ENCODE peak calls at places on chromosomes 11 and 22, in four cellular contexts. One of them, this sample, is unnamed.

GRCh38 chr11:122229611-122230386 is 113.8 kb upstream of the BLID start:
- DNase-seq in CD4-positive, CD25-positive, alpha-beta regulatory T cell: no peak
- DNase-seq in HCT116: no peak
- DNase-seq in GM23338: peak; percentile 76
- DNase-seq in this sample: no peak

GRCh38 chr11:32830413-32830738 is 649 bp downstream of the PRRG4 start:
- DNase-seq in CD4-positive, CD25-positive, alpha-beta regulatory T cell: no peak
- DNase-seq in HCT116: no peak
- DNase-seq in GM23338: peak; percentile 51
- DNase-seq in this sample: no peak

GRCh38 chr11:59283825-59284772 is 71.4 kb upstream of the MPEG1 start:
- DNase-seq in CD4-positive, CD25-positive, alpha-beta regulatory T cell: peak; percentile 27
- DNase-seq in HCT116: peak; percentile 29
- DNase-seq in GM23338: peak; percentile 75
- DNase-seq in this sample: no peak

GRCh38 chr11:2578934-2579280 is 120.9 kb downstream of the KCNQ1OT1 start:
- DNase-seq in CD4-positive, CD25-positive, alpha-beta regulatory T cell: no peak
- DNase-seq in HCT116: no peak
- DNase-seq in GM23338: no peak
- DNase-seq in this sample: peak; percentile 7

GRCh38 chr22:48459259-48459658 is 1368.4 kb downstream of the BRD1 start:
- DNase-seq in CD4-positive, CD25-positive, alpha-beta regulatory T cell: no peak
- DNase-seq in HCT116: no peak
- DNase-seq in GM23338: no peak
- DNase-seq in this sample: no peak

GRCh38 chr11:70578371-70578770 is 180.0 kb downstream of the CTTN start:
- DNase-seq in CD4-positive, CD25-positive, alpha-beta regulatory T cell: no peak
- DNase-seq in HCT116: no peak
- DNase-seq in GM23338: no peak
- DNase-seq in this sample: no peak

GRCh38 chr22:47776329-47776728 is 1013.9 kb downstream of the TBC1D22A start:
- DNase-seq in CD4-positive, CD25-positive, alpha-beta regulatory T cell: no peak
- DNase-seq in HCT116: no peak
- DNase-seq in GM23338: no peak
- DNase-seq in this sample: no peak

GRCh38 chr11:125300791-125301218 is 136.3 kb downstream of the PKNOX2 start:
- DNase-seq in CD4-positive, CD25-positive, alpha-beta regulatory T cell: no peak
- DNase-seq in HCT116: no peak
- DNase-seq in GM23338: no peak
- DNase-seq in this sample: peak; percentile 71

GRCh38 chr11:127493330-127493729 is 492.8 kb upstream of the KIRREL3 start:
- DNase-seq in CD4-positive, CD25-positive, alpha-beta regulatory T cell: no peak
- DNase-seq in HCT116: no peak
- DNase-seq in GM23338: peak; percentile 59
- DNase-seq in this sample: no peak

GRCh38 chr11:27213232-27213660 is 149.8 kb downstream of the CCDC34 start:
- DNase-seq in CD4-positive, CD25-positive, alpha-beta regulatory T cell: no peak
- DNase-seq in HCT116: no peak
- DNase-seq in GM23338: no peak
- DNase-seq in this sample: no peak

GRCh38 chr11:111307472-111308108 is 9.2 kb downstream of the POU2AF3 start:
- DNase-seq in CD4-positive, CD25-positive, alpha-beta regulatory T cell: no peak
- DNase-seq in HCT116: no peak
- DNase-seq in GM23338: no peak
- DNase-seq in this sample: no peak

GRCh38 chr11:84558085-84558905 is 1068.8 kb downstream of the DLG2 start:
- DNase-seq in CD4-positive, CD25-positive, alpha-beta regulatory T cell: no peak
- DNase-seq in HCT116: peak; percentile 18
- DNase-seq in GM23338: peak; percentile 82
- DNase-seq in this sample: peak; percentile 14

GRCh38 chr22:49897015-49897684 is 21.1 kb downstream of the ALG12 start:
- DNase-seq in CD4-positive, CD25-positive, alpha-beta regulatory T cell: no peak
- DNase-seq in HCT116: no peak
- DNase-seq in GM23338: no peak
- DNase-seq in this sample: no peak

GRCh38 chr11:67406969-67407699 is 3.3 kb downstream of the TBC1D10C start:
- DNase-seq in CD4-positive, CD25-positive, alpha-beta regulatory T cell: no peak
- DNase-seq in HCT116: no peak
- DNase-seq in GM23338: no peak
- DNase-seq in this sample: no peak

GRCh38 chr11:67405688-67406339 is 1.9 kb downstream of the TBC1D10C start:
- DNase-seq in CD4-positive, CD25-positive, alpha-beta regulatory T cell: no peak
- DNase-seq in HCT116: no peak
- DNase-seq in GM23338: no peak
- DNase-seq in this sample: no peak

GRCh38 chr11:67404515-67405195 is 772 bp downstream of the TBC1D10C start:
- DNase-seq in CD4-positive, CD25-positive, alpha-beta regulatory T cell: no peak
- DNase-seq in HCT116: no peak
- DNase-seq in GM23338: no peak
- DNase-seq in this sample: no peak

GRCh38 chr11:67406420-67406968 is 2.6 kb downstream of the TBC1D10C start:
- DNase-seq in CD4-positive, CD25-positive, alpha-beta regulatory T cell: no peak
- DNase-seq in HCT116: no peak
- DNase-seq in GM23338: no peak
- DNase-seq in this sample: no peak

GRCh38 chr11:67405196-67405567 is 1.3 kb downstream of the TBC1D10C start:
- DNase-seq in CD4-positive, CD25-positive, alpha-beta regulatory T cell: no peak
- DNase-seq in HCT116: no peak
- DNase-seq in GM23338: no peak
- DNase-seq in this sample: no peak
- H3K4me3 ChIP-seq in CD4-positive, CD25-positive, alpha-beta regulatory T cell: peak overlapping the region; percentile 93
- H3K4me3 ChIP-seq in HCT116: no peak overlapping the region
- H3K4me3 ChIP-seq in GM23338: no peak overlapping the region
- H3K4me3 ChIP-seq in this sample: no peak overlapping the region

DNA sequence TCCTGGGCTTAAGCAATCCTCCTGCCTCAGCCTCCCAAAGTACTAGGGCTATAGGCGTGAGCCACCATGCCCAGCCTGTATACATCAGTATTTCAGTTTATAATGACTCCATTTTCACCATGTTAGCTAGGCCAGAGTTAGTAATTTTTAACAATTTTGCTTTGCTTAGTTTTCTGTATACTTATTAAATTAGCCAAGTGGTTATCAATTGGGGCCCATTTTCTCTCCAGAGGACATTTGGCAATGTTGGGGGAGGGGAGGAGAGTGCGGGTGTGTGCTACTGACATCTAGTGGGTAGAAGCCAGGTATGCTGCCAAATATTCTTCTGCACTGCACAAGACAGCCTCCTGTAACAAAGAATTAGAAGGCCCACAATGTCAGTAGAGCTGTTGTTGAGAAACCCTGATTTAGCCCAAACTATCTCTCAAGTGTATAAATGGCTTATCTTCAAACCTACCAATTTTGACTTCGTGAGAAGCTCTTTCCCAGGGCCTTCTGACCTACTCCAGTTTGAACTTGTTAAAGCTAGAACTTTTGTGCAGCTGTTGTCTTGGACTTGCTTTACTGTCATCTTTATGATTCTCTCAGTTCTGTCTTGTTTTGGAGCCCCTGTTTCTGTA is 7.5 kb downstream of the USP47 start:
- DNase-seq in CD4-positive, CD25-positive, alpha-beta regulatory T cell: peak; percentile 51
- DNase-seq in HCT116: peak; percentile 44
- DNase-seq in GM23338: peak; percentile 83
- DNase-seq in this sample: peak; percentile 63
- H3K27ac ChIP-seq in CD4-positive, CD25-positive, alpha-beta regulatory T cell: no peak overlapping the region
- H3K27ac ChIP-seq in HCT116: no peak overlapping the region
- H3K27ac ChIP-seq in GM23338: no peak overlapping the region
- H3K27ac ChIP-seq in this sample: peak overlapping the region; percentile 6

DNA sequence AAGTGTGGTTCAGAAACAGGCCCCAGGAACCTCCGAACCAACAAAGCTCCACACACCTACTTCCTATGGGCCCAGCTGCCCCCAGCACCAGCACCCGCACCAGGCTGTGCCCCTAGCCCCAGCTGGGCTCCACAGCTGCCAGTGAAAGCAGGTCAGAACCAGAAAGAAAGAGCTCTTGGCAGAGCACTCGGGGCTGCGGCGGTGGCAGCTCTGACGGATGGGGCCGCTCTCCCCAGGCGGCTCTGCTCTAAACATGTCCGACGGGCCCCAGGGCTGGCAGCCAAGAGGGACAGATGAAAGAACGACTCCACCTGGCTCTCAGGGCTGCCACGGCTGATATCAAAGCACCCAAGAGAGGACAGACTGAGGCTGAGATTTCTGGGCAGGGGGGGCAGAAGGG is 25.7 kb downstream of the LRFN4 start:
- DNase-seq in CD4-positive, CD25-positive, alpha-beta regulatory T cell: no peak
- DNase-seq in HCT116: no peak
- DNase-seq in GM23338: no peak
- DNase-seq in this sample: no peak
- H3K4me1 ChIP-seq in CD4-positive, CD25-positive, alpha-beta regulatory T cell: peaks cover 6% of the 10 kb centered on the region
- H3K4me1 ChIP-seq in HCT116: peaks cover 76% of the 10 kb centered on the region
- H3K4me1 ChIP-seq in GM23338: peaks cover 10% of the 10 kb centered on the region
- H3K4me1 ChIP-seq in this sample: peaks cover 9% of the 10 kb centered on the region

GRCh38 chr22:24950272-24950902 is 2.1 kb upstream of the KIAA1671 start:
- DNase-seq in CD4-positive, CD25-positive, alpha-beta regulatory T cell: no peak
- DNase-seq in HCT116: no peak
- DNase-seq in GM23338: peak; percentile 96
- DNase-seq in this sample: no peak
- H3K4me3 ChIP-seq in CD4-positive, CD25-positive, alpha-beta regulatory T cell: no peak overlapping the region
- H3K4me3 ChIP-seq in HCT116: no peak overlapping the region
- H3K4me3 ChIP-seq in GM23338: peak overlapping the region; percentile 34
- H3K4me3 ChIP-seq in this sample: no peak overlapping the region

DNA sequence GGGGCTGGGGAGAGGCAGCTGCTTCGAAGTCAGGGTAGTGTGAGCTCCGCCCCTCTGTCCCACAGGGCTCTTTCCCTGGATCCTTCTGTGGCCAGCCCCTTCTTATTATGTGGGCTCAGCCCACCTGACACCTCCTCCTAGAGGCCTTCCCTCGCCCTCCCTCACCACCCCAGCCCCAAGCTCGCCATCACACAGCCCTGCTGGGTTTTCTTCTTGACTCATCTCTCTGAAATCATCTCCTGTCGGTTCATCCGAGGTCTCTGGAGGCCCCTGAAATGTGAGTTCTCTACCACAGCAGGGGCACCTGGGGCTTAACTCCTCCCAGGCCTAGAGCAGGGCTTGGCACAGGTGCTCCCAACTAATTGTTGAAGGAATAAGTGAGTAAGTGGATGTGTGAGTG is 65.2 kb downstream of the CACNA1I start:
- DNase-seq in CD4-positive, CD25-positive, alpha-beta regulatory T cell: no peak
- DNase-seq in HCT116: no peak
- DNase-seq in GM23338: no peak
- DNase-seq in this sample: no peak
- H3K27ac ChIP-seq in CD4-positive, CD25-positive, alpha-beta regulatory T cell: no peak overlapping the region
- H3K27ac ChIP-seq in HCT116: peak overlapping the region; percentile 82
- H3K27ac ChIP-seq in GM23338: no peak overlapping the region
- H3K27ac ChIP-seq in this sample: no peak overlapping the region

DNA sequence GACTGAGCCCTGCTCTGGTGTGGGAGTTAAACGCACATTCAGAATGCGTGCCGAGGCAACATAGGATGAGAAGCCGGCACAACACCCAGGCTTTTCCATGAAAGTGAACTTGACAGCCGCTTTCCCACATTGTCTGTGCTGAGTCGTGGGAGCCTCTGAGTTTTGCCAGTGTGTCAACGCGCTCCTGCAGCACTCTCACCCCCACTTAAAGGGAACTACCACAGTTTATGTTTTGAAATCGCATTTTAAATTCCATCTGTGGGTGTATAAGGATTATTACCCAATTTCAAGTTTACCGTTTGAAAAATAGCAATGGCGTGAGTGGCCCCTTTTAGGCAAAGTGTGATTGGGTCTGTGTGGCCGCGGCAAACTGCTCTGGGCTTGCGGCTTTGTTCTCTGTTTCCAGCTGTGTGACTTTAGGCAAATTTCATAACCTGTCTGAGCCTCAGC is 81.5 kb downstream of the FBLN1 start:
- DNase-seq in CD4-positive, CD25-positive, alpha-beta regulatory T cell: no peak
- DNase-seq in HCT116: no peak
- DNase-seq in GM23338: no peak
- DNase-seq in this sample: no peak
- H3K4me1 ChIP-seq in CD4-positive, CD25-positive, alpha-beta regulatory T cell: no peaks in the 10 kb centered on the region
- H3K4me1 ChIP-seq in HCT116: no peaks in the 10 kb centered on the region
- H3K4me1 ChIP-seq in GM23338: peaks cover 6% of the 10 kb centered on the region
- H3K4me1 ChIP-seq in this sample: no peaks in the 10 kb centered on the region

GRCh38 chr11:118619444-118620205 is 12.2 kb downstream of the PHLDB1 start:
- DNase-seq in CD4-positive, CD25-positive, alpha-beta regulatory T cell: no peak
- DNase-seq in HCT116: no peak
- DNase-seq in GM23338: no peak
- DNase-seq in this sample: no peak
- H3K4me3 ChIP-seq in CD4-positive, CD25-positive, alpha-beta regulatory T cell: no peak overlapping the region
- H3K4me3 ChIP-seq in HCT116: no peak overlapping the region
- H3K4me3 ChIP-seq in GM23338: no peak overlapping the region
- H3K4me3 ChIP-seq in this sample: no peak overlapping the region

GRCh38 chr11:65330544-65330943 is 3.1 kb upstream of the DPF2 start:
- DNase-seq in CD4-positive, CD25-positive, alpha-beta regulatory T cell: no peak
- DNase-seq in HCT116: no peak
- DNase-seq in GM23338: no peak
- DNase-seq in this sample: no peak

GRCh38 chr11:65334696-65335295 is 1.1 kb downstream of the DPF2 start:
- DNase-seq in CD4-positive, CD25-positive, alpha-beta regulatory T cell: no peak
- DNase-seq in HCT116: no peak
- DNase-seq in GM23338: no peak
- DNase-seq in this sample: no peak

GRCh38 chr11:65329503-65329902 is 4.1 kb upstream of the DPF2 start:
- DNase-seq in CD4-positive, CD25-positive, alpha-beta regulatory T cell: no peak
- DNase-seq in HCT116: no peak
- DNase-seq in GM23338: no peak
- DNase-seq in this sample: no peak

GRCh38 chr11:65325435-65325834 is 8.2 kb upstream of the DPF2 start:
- DNase-seq in CD4-positive, CD25-positive, alpha-beta regulatory T cell: no peak
- DNase-seq in HCT116: no peak
- DNase-seq in GM23338: no peak
- DNase-seq in this sample: no peak

DNA sequence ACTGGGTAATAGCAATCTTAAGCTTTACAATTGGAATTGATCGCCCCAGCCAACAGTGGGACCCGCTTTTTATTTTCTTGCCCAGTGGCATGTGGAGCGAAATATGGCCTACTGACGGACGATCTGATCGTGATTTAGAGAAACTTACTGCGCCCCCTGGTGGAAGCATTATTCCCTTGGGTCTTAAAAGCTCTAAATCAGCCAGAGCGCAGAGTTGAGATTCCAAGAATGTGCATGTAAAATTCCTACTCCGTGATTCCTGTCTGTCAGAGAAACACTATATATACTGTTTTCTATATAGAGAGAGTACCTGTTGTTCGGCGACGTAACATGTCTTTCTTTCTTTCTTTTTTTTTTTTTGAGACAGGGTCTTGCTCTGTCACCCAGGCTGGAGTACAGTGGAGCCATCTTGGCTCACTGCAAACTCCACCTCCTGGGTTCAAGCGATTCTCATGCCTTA is 3.7 kb upstream of the DPF2 start:
- DNase-seq in CD4-positive, CD25-positive, alpha-beta regulatory T cell: peak; percentile 70
- DNase-seq in HCT116: peak; percentile 93
- DNase-seq in GM23338: peak; percentile 100
- DNase-seq in this sample: peak; percentile 80
- H3K27ac ChIP-seq in CD4-positive, CD25-positive, alpha-beta regulatory T cell: no peak overlapping the region
- H3K27ac ChIP-seq in HCT116: no peak overlapping the region
- H3K27ac ChIP-seq in GM23338: no peak overlapping the region
- H3K27ac ChIP-seq in this sample: peak overlapping the region; percentile 35

DNA sequence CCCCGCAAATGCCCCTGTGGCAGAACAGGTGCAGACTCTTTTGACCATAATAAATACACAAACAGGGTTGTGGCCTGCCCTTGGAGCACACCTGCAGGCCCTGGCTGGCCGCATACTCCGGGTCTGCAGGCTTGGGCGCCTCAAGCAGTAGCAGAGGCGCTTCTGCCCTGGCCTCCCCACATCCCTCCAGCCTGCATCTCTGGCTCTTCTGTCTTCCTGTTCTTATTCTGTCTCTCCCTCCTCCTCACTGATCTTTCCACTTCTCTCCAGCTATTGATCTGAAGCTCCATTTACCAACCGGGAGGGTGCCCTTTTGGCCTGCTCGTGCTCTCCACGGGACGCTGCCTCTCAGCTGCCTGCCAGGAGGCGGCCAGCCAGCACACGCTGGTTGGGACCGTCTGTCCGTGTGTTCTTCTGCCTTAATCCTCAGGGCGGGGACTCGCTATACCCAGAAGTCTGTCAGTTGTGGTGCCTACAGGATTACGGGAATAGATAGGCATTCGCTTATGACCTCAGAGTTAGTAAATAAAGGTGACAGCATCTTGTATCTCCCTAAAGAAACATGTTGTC is 5.2 kb downstream of the UPB1 start:
- DNase-seq in CD4-positive, CD25-positive, alpha-beta regulatory T cell: no peak
- DNase-seq in HCT116: no peak
- DNase-seq in GM23338: no peak
- DNase-seq in this sample: no peak
- H3K4me1 ChIP-seq in CD4-positive, CD25-positive, alpha-beta regulatory T cell: no peaks in the 10 kb centered on the region
- H3K4me1 ChIP-seq in HCT116: no peaks in the 10 kb centered on the region
- H3K4me1 ChIP-seq in GM23338: no peaks in the 10 kb centered on the region
- H3K4me1 ChIP-seq in this sample: no peaks in the 10 kb centered on the region